ENCODE peak calls at places on chromosomes 2 and 18, in nine cellular contexts. V, F, G, B, C, H, S, T and Y are unnamed samples.

GRCh38 chr2:58006256-58006951 is 40.2 kb upstream of the VRK2 start:
- DNase-seq in V (no peak), F (no peak), G (no peak), B (no peak), C (no peak), H (no peak), S (no peak), T (no peak), Y (no peak)

GRCh38 chr2:218387369-218388194 is 5.5 kb downstream of the SLC11A1 start:
- DNase-seq in V (peak), F (peak), G (peak), B (no peak), C (peak), H (peak), S (peak), T (peak), Y (peak)

GRCh38 chr2:60461421-60462108 is 91.9 kb downstream of the BCL11A start:
- DNase-seq in V (no peak), F (no peak), G (peak), B (no peak), C (no peak), H (no peak), S (no peak), T (no peak), Y (no peak)

GRCh38 chr2:218354850-218355443 is 1.7 kb upstream of the CATIP start:
- DNase-seq in V (no peak), F (no peak), G (peak), B (no peak), C (no peak), H (no peak), S (peak), T (no peak), Y (peak)

GRCh38 chr2:240508832-240509545 is 48.8 kb downstream of the ANKMY1 start:
- DNase-seq in V (no peak), F (no peak), G (no peak), B (no peak), C (no peak), H (no peak), S (no peak), T (no peak), Y (no peak)

GRCh38 chr2:74530239-74531161 is 767 bp downstream of the HTRA2 start:
- DNase-seq in V (peak), F (peak), G (peak), B (no peak), C (peak), H (peak), S (peak), T (peak), Y (peak)

GRCh38 chr18:78522507-78522906 is 457.1 kb upstream of the SALL3 start:
- DNase-seq in V (no peak), F (no peak), G (no peak), B (no peak), C (no peak), H (no peak), S (no peak), T (no peak), Y (no peak)

GRCh38 chr2:195560209-195560907 is 96.7 kb upstream of the SLC39A10 start:
- DNase-seq in V (no peak), F (no peak), G (no peak), B (no peak), C (peak), H (no peak), S (peak), T (no peak), Y (no peak)

GRCh38 chr2:74772071-74772470 is 61.9 kb upstream of the HK2 start:
- DNase-seq in V (no peak), F (no peak), G (no peak), B (no peak), C (no peak), H (no peak), S (no peak), T (no peak), Y (no peak)

GRCh38 chr2:2187196-2187595 is 143.9 kb downstream of the MYT1L start:
- DNase-seq in V (no peak), F (no peak), G (no peak), B (no peak), C (no peak), H (no peak), S (no peak), T (no peak), Y (no peak)

GRCh38 chr2:201136889-201137321 is 20.9 kb downstream of the CFLAR start:
- DNase-seq in V (peak), F (no peak), G (peak), B (no peak), C (no peak), H (no peak), S (no peak), T (no peak), Y (no peak)
- TF ChIP-seq POLR2A in V (no peak), F (no peak), G (no peak), B (no peak), C (no peak), H (no peak), S (no peak), T (no peak), Y (no peak)

GRCh38 chr2:86241611-86242010 is 42.4 kb downstream of the MRPL35 start:
- DNase-seq in V (no peak), F (no peak), G (peak), B (no peak), C (no peak), H (no peak), S (no peak), T (no peak), Y (no peak)

GRCh38 chr2:86243950-86244733 is 44.9 kb downstream of the MRPL35 start:
- DNase-seq in V (no peak), F (no peak), G (no peak), B (no peak), C (no peak), H (no peak), S (no peak), T (no peak), Y (no peak)

GRCh38 chr2:86240251-86240650 is 41.0 kb downstream of the MRPL35 start:
- DNase-seq in V (no peak), F (no peak), G (no peak), B (no peak), C (no peak), H (no peak), S (no peak), T (no peak), Y (no peak)

GRCh38 chr2:86239745-86240144 is 40.5 kb downstream of the MRPL35 start:
- DNase-seq in V (no peak), F (no peak), G (no peak), B (no peak), C (no peak), H (no peak), S (no peak), T (no peak), Y (no peak)

DNA sequence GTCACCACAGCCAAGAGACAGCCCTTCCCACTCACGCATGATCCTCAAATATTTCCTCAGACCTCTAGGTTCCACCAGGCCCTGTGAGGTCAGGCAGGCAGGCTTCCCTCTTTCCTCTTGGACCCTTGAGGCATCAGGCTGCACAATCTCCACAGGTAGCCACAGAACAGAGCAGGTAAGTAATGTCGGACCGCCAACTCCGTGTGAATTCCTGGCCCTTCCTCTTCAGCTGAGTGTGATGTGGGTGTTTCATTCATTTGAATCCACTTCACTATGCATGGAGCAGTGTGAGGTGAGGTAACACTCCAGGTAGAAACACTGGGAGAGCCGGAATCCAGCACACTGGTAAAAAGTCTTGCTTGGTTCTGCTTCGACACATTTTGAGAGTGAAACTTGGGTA is 44.0 kb downstream of the MRPL35 start:
- DNase-seq in V (no peak), F (no peak), G (no peak), B (no peak), C (no peak), H (no peak), S (no peak), T (no peak), Y (no peak)
- H3K27ac ChIP-seq in V (no peak), F (no peak), G (no peak), B (no peak), C (no peak), H (no peak), S (peak), T (no peak), Y (no peak)

GRCh38 chr2:11863513-11864328 is 117.3 kb downstream of the LPIN1 start:
- DNase-seq in V (peak), F (peak), G (peak), B (peak), C (peak), H (peak), S (peak), T (peak), Y (peak)
- H3K4me3 ChIP-seq in V (peak), F (peak), G (peak), B (no peak), C (peak), H (no peak), S (peak), T (no peak), Y (no peak)

DNA sequence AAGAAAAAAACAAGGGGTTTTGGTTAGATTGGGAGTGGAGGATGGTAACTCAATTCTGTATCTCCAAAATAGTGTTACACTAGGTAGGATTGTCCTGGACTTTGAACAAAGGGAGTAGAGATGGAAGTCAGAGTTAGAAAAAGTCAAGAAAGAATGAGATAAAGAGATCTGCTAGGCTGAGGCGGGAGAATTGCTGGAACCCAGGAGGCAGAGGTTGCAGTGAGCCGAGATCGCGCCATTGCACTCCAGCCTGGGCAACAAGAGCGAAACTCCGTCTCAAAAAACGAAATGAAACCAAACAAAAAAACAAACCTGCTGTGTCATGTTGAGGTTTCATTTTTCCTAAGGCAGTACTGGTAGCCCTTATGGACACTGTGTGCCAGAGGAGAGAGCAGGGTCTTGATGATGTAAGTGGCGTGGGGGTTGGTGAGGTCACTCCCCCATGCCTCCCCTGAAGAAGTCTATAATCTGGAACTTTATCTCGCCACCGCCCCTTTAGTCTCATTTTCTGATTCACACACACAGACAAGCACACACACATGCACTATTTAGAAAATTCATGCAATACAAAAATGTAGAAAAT is 10.5 kb downstream of the DRC1 start:
- DNase-seq in V (no peak), F (no peak), G (no peak), B (no peak), C (no peak), H (no peak), S (no peak), T (no peak), Y (no peak)
- TF ChIP-seq POLR2A in V (no peak), F (no peak), G (no peak), B (no peak), C (no peak), H (no peak), S (no peak), T (peak), Y (no peak)

DNA sequence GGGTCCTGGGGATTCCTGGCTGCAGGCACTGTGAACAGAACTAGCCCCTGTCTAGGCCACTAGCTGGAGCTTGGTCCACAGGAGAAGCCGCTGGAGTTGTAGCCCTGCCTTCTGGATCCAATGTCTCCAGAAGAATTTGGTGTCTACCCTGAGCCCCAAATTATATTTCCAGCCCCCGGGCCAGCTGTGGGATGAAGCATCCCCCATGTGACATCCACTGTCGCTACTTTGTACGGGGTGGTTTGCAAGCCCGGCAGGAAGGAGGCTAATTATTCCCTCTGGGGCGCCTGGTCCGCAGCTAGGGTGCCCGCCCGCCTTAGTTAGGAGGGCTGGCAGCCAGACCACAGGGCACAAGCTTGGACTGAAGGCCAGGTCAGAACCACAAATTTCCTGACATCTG is 106.5 kb downstream of the SMAD7 start:
- DNase-seq in V (no peak), F (no peak), G (peak), B (no peak), C (no peak), H (peak), S (no peak), T (no peak), Y (no peak)
- H3K27ac ChIP-seq in V (no peak), F (no peak), G (no peak), B (no peak), C (no peak), H (peak), S (no peak), T (peak), Y (no peak)

DNA sequence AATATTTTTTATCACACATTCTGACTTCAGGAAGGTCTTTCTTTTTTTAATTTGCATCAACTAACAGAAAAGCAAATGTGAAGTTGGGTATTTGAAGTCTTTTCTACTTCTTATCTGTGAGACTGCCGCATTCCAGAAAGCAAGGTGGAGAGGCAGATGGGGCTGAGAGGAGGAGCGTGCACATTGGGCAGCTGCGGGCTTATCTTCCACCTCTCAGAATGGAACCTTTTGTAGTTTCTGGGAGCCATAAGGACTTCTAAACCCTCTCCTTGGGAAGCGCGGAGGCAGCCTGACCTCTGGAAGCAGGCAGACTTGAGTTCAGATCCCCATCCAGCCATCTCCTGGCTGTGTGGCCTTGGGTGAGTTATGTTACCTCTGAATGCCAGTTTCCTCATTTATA is 3.9 kb downstream of the MAPRE3 start:
- DNase-seq in V (no peak), F (no peak), G (no peak), B (no peak), C (no peak), H (no peak), S (no peak), T (no peak), Y (no peak)
- H3K4me3 ChIP-seq in V (no peak), F (no peak), G (no peak), B (no peak), C (no peak), H (no peak), S (no peak), T (no peak), Y (no peak)